ENCODE peak calls at places on chromosomes 1 and 21, in eight cellular contexts. C, T, Q, B, P, G, H and D are unnamed samples.

GRCh38 chr1:175191654-175192053 is 922 bp downstream of the KIAA0040 start:
- DNase-seq in C (no peak), T (peak; percentile 40), Q (no peak), B (no peak), P (no peak), G (peak; percentile 6), H (no peak), D (no peak)

GRCh38 chr1:94962745-94963265 is 35.9 kb upstream of the CNN3 start:
- DNase-seq in C (no peak), T (no peak), Q (no peak), B (peak; percentile 68), P (no peak), G (peak; percentile 65), H (no peak), D (no peak)

GRCh38 chr1:25642710-25643109 is 26.1 kb downstream of the MAN1C1 start:
- DNase-seq in C (no peak), T (no peak), Q (no peak), B (no peak), P (peak; percentile 39), G (peak; percentile 68), H (peak; percentile 24), D (no peak)

GRCh38 chr1:241109039-241109438 is 248.0 kb downstream of the RGS7 start:
- DNase-seq in C (no peak), T (no peak), Q (no peak), B (no peak), P (no peak), G (no peak), H (no peak), D (no peak)

GRCh38 chr1:90193116-90193515 is 198.2 kb downstream of the ZNF326 start:
- DNase-seq in C (no peak), T (no peak), Q (no peak), B (no peak), P (no peak), G (no peak), H (no peak), D (no peak)

GRCh38 chr1:25755475-25756125 is 44.4 kb upstream of the SELENON start:
- DNase-seq in C (no peak), T (no peak), Q (no peak), B (no peak), P (no peak), G (no peak), H (no peak), D (no peak)

GRCh38 chr1:183508694-183509093 is 36.4 kb downstream of the SMG7 start:
- DNase-seq in C (no peak), T (no peak), Q (no peak), B (no peak), P (no peak), G (no peak), H (no peak), D (no peak)

GRCh38 chr21:42189860-42190491 is 29.0 kb upstream of the ABCG1 start:
- DNase-seq in C (no peak), T (no peak), Q (no peak), B (no peak), P (no peak), G (no peak), H (no peak), D (no peak)

GRCh38 chr1:85359874-85360708 is 83.7 kb upstream of the BCL10 start:
- DNase-seq in C (no peak), T (no peak), Q (no peak), B (no peak), P (no peak), G (peak; percentile 60), H (no peak), D (no peak)

GRCh38 chr1:35443768-35444518 is 113.3 kb downstream of the KIAA0319L start:
- DNase-seq in C (no peak), T (no peak), Q (no peak), B (no peak), P (no peak), G (peak; percentile 28), H (no peak), D (no peak)

GRCh38 chr1:27086026-27086425 is 68.9 kb downstream of the SLC9A1 start:
- DNase-seq in C (no peak), T (no peak), Q (no peak), B (no peak), P (no peak), G (no peak), H (no peak), D (no peak)

GRCh38 chr1:206000641-206001339 is 2.4 kb downstream of the RAB7B start:
- DNase-seq in C (no peak), T (peak; percentile 42), Q (no peak), B (no peak), P (peak; percentile 73), G (no peak), H (no peak), D (no peak)

GRCh38 chr1:119952496-119952895 is 56.2 kb upstream of the ADAM30 start:
- DNase-seq in C (no peak), T (no peak), Q (no peak), B (no peak), P (no peak), G (no peak), H (no peak), D (no peak)

GRCh38 chr21:16551101-16551695 is 821.4 kb downstream of the USP25 start:
- DNase-seq in C (no peak), T (peak; percentile 49), Q (no peak), B (no peak), P (no peak), G (peak; percentile 39), H (no peak), D (no peak)

GRCh38 chr1:70438529-70438928 is 27.5 kb downstream of the CTH start:
- DNase-seq in C (no peak), T (no peak), Q (no peak), B (no peak), P (no peak), G (no peak), H (no peak), D (no peak)

GRCh38 chr21:43975469-43976098 is 36.5 kb upstream of the TRAPPC10 start:
- DNase-seq in C (peak; percentile 76), T (peak; percentile 45), Q (peak; percentile 85), B (peak; percentile 83), P (no peak), G (peak; percentile 69), H (peak; percentile 8), D (peak; percentile 7)

GRCh38 chr1:74463301-74463988 is 49.0 kb downstream of the LRRC53 start:
- DNase-seq in C (no peak), T (peak; percentile 3), Q (no peak), B (no peak), P (peak; percentile 58), G (peak; percentile 17), H (no peak), D (peak; percentile 27)

GRCh38 chr1:58812926-58813325 is 29.1 kb upstream of the JUN start:
- DNase-seq in C (no peak), T (peak; percentile 73), Q (no peak), B (no peak), P (no peak), G (no peak), H (no peak), D (no peak)

GRCh38 chr21:27643326-27643725 is 676.4 kb upstream of the ADAMTS5 start:
- DNase-seq in C (no peak), T (no peak), Q (no peak), B (no peak), P (no peak), G (peak; percentile 5), H (no peak), D (no peak)

GRCh38 chr1:181104790-181105133 is 16.3 kb downstream of the IER5 start:
- DNase-seq in C (no peak), T (no peak), Q (no peak), B (peak; percentile 63), P (no peak), G (no peak), H (no peak), D (no peak)

GRCh38 chr1:172356620-172357019 is 63.9 kb upstream of the C1orf105 start:
- DNase-seq in C (no peak), T (peak; percentile 67), Q (no peak), B (peak; percentile 76), P (peak; percentile 82), G (peak; percentile 83), H (peak; percentile 53), D (peak; percentile 45)

GRCh38 chr1:65264197-65264929 is 45.0 kb upstream of the DNAJC6 start:
- DNase-seq in C (no peak), T (peak; percentile 70), Q (no peak), B (peak; percentile 47), P (peak; percentile 52), G (peak; percentile 62), H (no peak), D (no peak)

GRCh38 chr1:163824006-163824405 is 502.3 kb downstream of the NUF2 start:
- DNase-seq in C (no peak), T (peak; percentile 65), Q (no peak), B (no peak), P (peak; percentile 79), G (peak; percentile 78), H (no peak), D (peak; percentile 88)

GRCh38 chr1:9825101-9826074 is 1.6 kb upstream of the CLSTN1 start:
- DNase-seq in C (peak; percentile 78), T (peak; percentile 99), Q (no peak), B (peak; percentile 84), P (peak; percentile 67), G (peak; percentile 48), H (no peak), D (no peak)
- H3K4me3 ChIP-seq in C (no peak overlapping the region), T (no peak overlapping the region), Q (peak overlapping the region; percentile 92), B (no peak overlapping the region), P (no peak overlapping the region), G (no peak overlapping the region), H (no peak overlapping the region), D (no peak overlapping the region)

GRCh38 chr21:34034369-34035014 is 38.9 kb upstream of the MRPS6 start:
- DNase-seq in C (peak; percentile 10), T (no peak), Q (no peak), B (no peak), P (no peak), G (no peak), H (no peak), D (no peak)
- TF ChIP-seq CTCF in C (no peak), T (no peak), Q (no peak), B (no peak), P (no peak), G (no peak), H (no peak), D (no peak)

DNA sequence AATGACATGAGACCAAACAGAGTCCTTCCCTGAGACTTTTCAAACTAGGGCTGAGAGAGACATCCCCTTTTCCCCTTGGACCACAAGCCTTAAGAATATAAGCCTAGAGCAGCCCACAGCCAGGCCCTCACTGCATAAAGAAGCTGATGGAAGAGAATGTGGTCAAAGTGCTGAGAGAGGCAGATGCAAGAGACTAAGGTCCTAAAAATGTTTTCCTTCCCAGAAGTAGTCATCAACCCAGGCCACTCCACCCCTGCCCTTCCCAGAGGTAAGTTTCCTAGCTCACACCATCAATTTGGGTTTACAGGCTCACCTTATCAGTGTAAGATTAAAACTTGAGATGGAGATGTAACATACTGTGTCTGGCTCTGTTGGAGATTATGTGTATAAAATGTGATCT is 58.2 kb downstream of the BCAR3 start:
- DNase-seq in C (no peak), T (no peak), Q (no peak), B (no peak), P (no peak), G (no peak), H (no peak), D (no peak)
- H3K4me3 ChIP-seq in C (no peak overlapping the region), T (no peak overlapping the region), Q (no peak overlapping the region), B (no peak overlapping the region), P (no peak overlapping the region), G (no peak overlapping the region), H (no peak overlapping the region), D (no peak overlapping the region)

GRCh38 chr1:106798991-106799390 is 257.5 kb upstream of the PRMT6 start:
- DNase-seq in C (no peak), T (peak; percentile 1), Q (no peak), B (peak; percentile 8), P (peak; percentile 2), G (peak; percentile 2), H (no peak), D (peak; percentile 18)
- TF ChIP-seq CTCF in C (no peak), T (no peak), Q (no peak), B (no peak), P (no peak), G (no peak), H (no peak), D (peak; percentile 21)